ENCODE peak calls at places on chromosomes 4 and X, in five cellular contexts. G, N, T, Q and O are unnamed samples.

GRCh38 chr4:7981738-7982394 is 42.2 kb upstream of the AFAP1 start:
- DNase-seq in Q (no peak), T (no peak), G (no peak), N (no peak), O (peak; percentile 78)

GRCh38 chrX:13667940-13668339 is 15.0 kb downstream of the TCEANC start:
- DNase-seq in T (no peak), N (no peak), G (no peak), Q (no peak), O (no peak)

GRCh38 chr4:90786602-90787001 is 659.4 kb downstream of the CCSER1 start:
- DNase-seq in T (no peak), G (no peak), N (no peak), Q (no peak), O (no peak)

GRCh38 chr4:22203436-22204011 is 255.0 kb upstream of the KCNIP4 start:
- DNase-seq in G (no peak), T (no peak), Q (no peak), N (no peak), O (no peak)

GRCh38 chrX:98338544-98338943 is 1454.8 kb downstream of the RPA4 start:
- DNase-seq in G (no peak), T (no peak), Q (no peak), N (no peak), O (no peak)

GRCh38 chrX:1397441-1397840 is 5.5 kb upstream of the SLC25A6 start:
- DNase-seq in N (no peak), T (no peak), G (no peak), Q (no peak), O (no peak)

GRCh38 chr4:60897415-60897814 is 302.7 kb upstream of the ADGRL3 start:
- DNase-seq in T (no peak), Q (no peak), G (no peak), N (no peak), O (no peak)

GRCh38 chr4:55018978-55019377 is 106.4 kb downstream of the KDR start:
- DNase-seq in T (no peak), G (no peak), N (no peak), Q (no peak), O (no peak)

GRCh38 chr4:45751877-45752276 is 372.0 kb downstream of the GABRG1 start:
- DNase-seq in T (no peak), N (no peak), G (no peak), Q (no peak), O (no peak)

GRCh38 chr4:22348410-22348809 is 167.5 kb downstream of the ADGRA3 start:
- DNase-seq in N (no peak), T (no peak), Q (no peak), G (no peak), O (no peak)

GRCh38 chr4:105551968-105552746 is at the start of gene ARHGEF38:
- DNase-seq in T (no peak), Q (peak; percentile 10), N (no peak), G (no peak), O (no peak)

GRCh38 chrX:53356186-53356585 is 66.3 kb downstream of the SMC1A start:
- DNase-seq in G (no peak), N (no peak), T (no peak), Q (peak; percentile 21), O (no peak)

GRCh38 chrX:135000516-135000915 is 9.7 kb downstream of the SMIM10 start:
- DNase-seq in Q (no peak), N (no peak), T (no peak), G (no peak), O (no peak)

GRCh38 chr4:2806392-2807355 is 13.8 kb downstream of the SH3BP2 start:
- DNase-seq in N (no peak), T (peak; percentile 85), G (peak; percentile 76), Q (no peak), O (peak; percentile 90)

GRCh38 chr4:24210332-24210902 is 320.6 kb upstream of the PPARGC1A start:
- DNase-seq in G (peak; percentile 60), Q (peak; percentile 62), T (peak; percentile 44), N (no peak), O (peak; percentile 64)

GRCh38 chr4:54384563-54384962 is 155.5 kb downstream of the PDGFRA start:
- DNase-seq in Q (peak; percentile 25), T (peak; percentile 39), N (peak; percentile 3), G (no peak), O (no peak)

GRCh38 chrX:1734806-1735205 is 119.9 kb downstream of the ASMT start:
- DNase-seq in G (no peak), T (no peak), N (no peak), Q (peak; percentile 23), O (no peak)

GRCh38 chr4:166724369-166724768 is 509.9 kb downstream of the SPOCK3 start:
- DNase-seq in T (no peak), G (no peak), Q (no peak), N (no peak), O (no peak)

GRCh38 chrX:41025926-41026325 is 59.3 kb upstream of the USP9X start:
- DNase-seq in G (no peak), Q (peak; percentile 36), T (no peak), N (no peak), O (no peak)

GRCh38 chr4:7714176-7714575 is 225.5 kb downstream of the AFAP1 start:
- DNase-seq in N (no peak), Q (no peak), T (no peak), G (no peak), O (peak; percentile 66)

GRCh38 chr4:55124337-55125076 is 888 bp downstream of the KDR start:
- DNase-seq in T (no peak), Q (no peak), N (no peak), G (no peak), O (no peak)

GRCh38 chrX:132041016-132041415 is 17.9 kb downstream of the STK26 start:
- DNase-seq in Q (no peak), T (no peak), N (no peak), G (no peak), O (no peak)

GRCh38 chr4:80036949-80037348 is 36.1 kb downstream of the ANTXR2 start:
- DNase-seq in G (no peak), N (no peak), Q (no peak), T (no peak), O (no peak)

GRCh38 chrX:5390376-5390775 is 838.3 kb downstream of the NLGN4X start:
- DNase-seq in G (no peak), N (no peak), T (no peak), Q (no peak), O (no peak)

GRCh38 chr4:108018038-108018883 is 28.6 kb downstream of the HADH start:
- DNase-seq in N (peak; percentile 58), Q (peak; percentile 60), T (peak; percentile 60), G (peak; percentile 78), O (peak; percentile 78)

DNA sequence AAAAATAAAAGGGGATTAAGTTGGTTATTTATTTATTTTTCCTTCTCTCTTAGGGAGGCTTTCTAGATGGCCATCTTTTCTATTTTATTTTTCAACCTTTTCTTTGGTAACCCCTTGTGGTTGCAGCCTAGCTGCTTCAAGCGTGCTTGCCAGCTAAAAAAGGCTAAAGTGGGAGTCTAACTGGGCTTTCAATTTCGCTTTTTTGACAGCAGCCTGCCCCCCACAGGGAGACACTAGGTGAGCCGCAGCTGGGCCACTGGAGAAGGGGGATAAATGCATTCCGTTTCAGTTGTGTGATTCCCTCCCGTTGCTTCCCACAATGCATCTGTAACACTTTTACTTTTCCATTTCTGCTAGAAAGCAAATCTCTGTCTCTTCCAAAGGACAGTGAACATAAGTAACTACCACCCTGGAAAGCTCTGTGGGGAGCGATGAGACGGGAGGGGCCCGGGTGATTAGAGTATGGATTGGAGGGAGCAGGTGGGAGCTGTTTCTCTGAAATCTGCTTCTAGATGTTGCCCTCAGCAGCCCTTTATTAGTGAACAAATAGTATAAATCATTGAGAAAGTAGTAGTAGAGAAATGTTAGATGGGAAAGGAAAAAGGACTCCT is 86.2 kb upstream of the RAPGEF2 start:
- DNase-seq in N (peak; percentile 53), T (peak; percentile 13), Q (no peak), G (no peak), O (no peak)
- TF ChIP-seq EP300 in N (no peak), T (no peak), Q (no peak), G (no peak), O (no peak)

DNA sequence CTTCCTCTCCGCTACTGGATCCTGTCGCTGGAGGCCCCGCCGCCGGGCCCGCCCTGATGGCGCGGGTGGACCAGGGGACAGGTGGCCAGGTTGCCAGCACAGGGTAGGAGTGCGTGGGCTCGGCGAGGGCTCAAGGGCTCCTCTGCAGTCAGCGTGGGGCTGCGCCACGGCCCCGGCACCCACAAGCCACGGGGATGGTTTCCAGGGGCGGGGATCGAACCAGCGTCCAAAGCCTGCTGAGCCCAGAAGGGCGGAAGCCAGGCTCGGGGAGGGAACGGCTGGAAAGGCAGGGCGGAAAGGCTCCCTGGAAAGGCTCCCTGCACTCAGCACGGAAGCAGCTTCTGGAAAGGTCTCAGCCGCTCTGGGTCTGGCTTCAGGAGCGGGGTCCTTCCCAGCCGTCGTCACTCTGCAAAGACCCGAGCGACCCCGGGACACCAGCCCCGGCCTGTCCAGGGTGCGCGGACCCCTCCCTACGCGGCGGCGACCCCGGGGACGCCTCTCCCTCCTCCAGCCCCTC is 114.0 kb upstream of the NKX1-1 start:
- DNase-seq in Q (no peak), N (no peak), G (no peak), T (no peak), O (peak; percentile 72)
- TF ChIP-seq POLR2A in Q (no peak), N (no peak), G (no peak), T (no peak), O (no peak)

GRCh38 chr4:122842984-122843531 is 16.4 kb downstream of the FGF2 start:
- DNase-seq in G (no peak), T (no peak), N (no peak), Q (peak; percentile 51), O (no peak)
- TF ChIP-seq EP300 in G (no peak), T (no peak), N (no peak), Q (no peak), O (no peak)

GRCh38 chrX:103310592-103311400 is at the start of gene BEX2:
- DNase-seq in Q (peak; percentile 60), N (no peak), T (peak; percentile 85), G (no peak), O (peak; percentile 94)
- TF ChIP-seq POLR2A in Q (no peak), N (no peak), T (peak; percentile 83), G (peak; percentile 36), O (peak; percentile 78)

GRCh38 chr4:39422247-39422646 is 15.5 kb downstream of the KLB start:
- DNase-seq in G (no peak), N (no peak), Q (no peak), T (no peak), O (no peak)

GRCh38 chr4:39429476-39430310 is 23.0 kb downstream of the KLB start:
- DNase-seq in Q (no peak), G (no peak), N (peak; percentile 85), T (no peak), O (no peak)

GRCh38 chr4:39426728-39427127 is 20.0 kb downstream of the KLB start:
- DNase-seq in G (no peak), T (no peak), N (no peak), Q (no peak), O (no peak)

GRCh38 chr4:39427477-39428119 is 20.9 kb downstream of the KLB start:
- DNase-seq in T (no peak), Q (no peak), G (no peak), N (no peak), O (no peak)
- TF ChIP-seq EP300 in T (no peak), Q (no peak), G (no peak), N (no peak), O (no peak)

DNA sequence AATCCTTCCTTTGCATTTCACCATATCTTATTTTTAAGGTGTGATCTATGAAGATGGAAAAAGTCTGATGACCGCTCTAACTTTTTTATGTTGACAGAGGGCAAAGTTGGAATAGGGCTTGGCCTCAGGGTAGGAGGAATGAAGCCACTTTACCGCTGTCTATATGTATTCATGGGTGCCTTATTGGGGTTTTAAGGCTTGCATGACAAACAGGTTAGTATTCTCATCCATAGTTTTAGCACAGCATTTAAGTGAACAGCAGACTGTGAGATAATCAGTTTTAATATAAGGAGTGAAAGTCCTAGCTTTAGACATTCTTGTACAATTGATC is 81.7 kb upstream of the BMP2K start:
- DNase-seq in G (no peak), Q (no peak), N (no peak), T (no peak), O (no peak)
- TF ChIP-seq POLR2A in G (no peak), Q (no peak), N (no peak), T (no peak), O (no peak)